ENCODE peak calls at places on chromosomes 13 and 19, in six cellular contexts. W is effector memory CD4-positive, alpha-beta T cell; Y is right atrium auricular region; D is cardiac muscle cell; K is uterus; O is body of pancreas. L is an unnamed sample.

GRCh38 chr19:789473-790052 is 7.7 kb upstream of the PTBP1 start:
- DNase-seq in K (no peak), D (peak; percentile 54), Y (no peak), O (no peak), W (no peak), L (no peak)

GRCh38 chr13:65330691-65331090 is 1899.4 kb downstream of the PCDH9 start:
- DNase-seq in K (no peak), O (no peak), Y (no peak), W (no peak), D (no peak), L (no peak)

GRCh38 chr13:27012482-27013197 is 159.0 kb downstream of the USP12 start:
- DNase-seq in W (no peak), O (no peak), Y (no peak), K (no peak), D (no peak), L (no peak)

GRCh38 chr13:63449549-63449948 is 2033.9 kb upstream of the PCDH20 start:
- DNase-seq in O (no peak), W (no peak), D (no peak), Y (no peak), K (no peak), L (no peak)

GRCh38 chr19:32599736-32600157 is 18.8 kb downstream of the PDCD5 start:
- DNase-seq in O (peak; percentile 21), W (peak; percentile 32), K (no peak), D (peak; percentile 63), Y (no peak), L (peak; percentile 12)

GRCh38 chr19:40549007-40549708 is 27.5 kb upstream of the SHKBP1 start:
- DNase-seq in W (peak; percentile 60), Y (no peak), O (peak; percentile 62), D (peak; percentile 91), K (peak; percentile 52), L (peak; percentile 61)

GRCh38 chr19:48991823-48992570 is 1.1 kb downstream of the GYS1 start:
- DNase-seq in O (peak; percentile 75), W (no peak), K (peak; percentile 64), Y (peak; percentile 78), D (peak; percentile 69), L (no peak)

GRCh38 chr19:31392514-31392913 is 43.3 kb upstream of the TSHZ3 start:
- DNase-seq in D (no peak), K (no peak), O (no peak), Y (no peak), W (no peak), L (no peak)

GRCh38 chr13:20840590-20840989 is 62.0 kb downstream of the XPO4 start:
- DNase-seq in K (no peak), W (no peak), Y (no peak), O (no peak), D (peak; percentile 51), L (no peak)

GRCh38 chr13:97359181-97360057 is 74.5 kb upstream of the RAP2A start:
- DNase-seq in D (peak; percentile 77), K (peak; percentile 65), W (peak; percentile 19), O (peak; percentile 64), Y (peak; percentile 74), L (peak; percentile 62)

DNA sequence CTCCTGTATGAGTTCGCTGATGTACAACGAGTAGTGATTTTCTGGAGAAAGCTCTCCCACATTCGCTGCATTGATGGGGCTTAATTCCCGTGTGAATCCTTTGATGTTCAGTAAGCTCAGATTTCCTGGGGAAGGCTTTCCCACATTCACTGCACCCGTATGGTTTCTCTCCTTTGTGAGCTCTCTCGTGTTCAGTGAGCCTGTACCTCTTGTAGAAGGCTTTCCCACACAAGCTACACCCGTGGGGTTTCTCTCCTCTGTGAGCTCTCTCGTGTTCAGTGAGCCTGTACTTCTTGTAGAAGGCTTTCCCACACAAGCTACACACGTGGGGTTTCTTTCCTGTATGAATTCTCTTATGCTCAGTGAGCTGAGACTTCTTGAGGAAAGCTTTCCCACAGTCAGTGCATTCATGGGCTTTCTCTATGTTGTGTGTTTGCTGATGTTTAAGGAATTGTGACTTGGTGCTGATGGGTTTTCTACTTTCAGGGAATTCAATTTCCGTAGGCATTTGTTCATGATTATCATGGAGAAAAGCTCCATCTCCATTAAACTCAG is 3.5 kb upstream of the ZNF577 start:
- DNase-seq in D (no peak), K (no peak), W (no peak), Y (no peak), O (no peak), L (no peak)
- H3K36me3 ChIP-seq in D (peaks cover 69% of the 10 kb centered on the region), K (no peaks in the 10 kb centered on the region), W (peaks cover 59% of the 10 kb centered on the region), Y (peaks cover 79% of the 10 kb centered on the region), O (peaks cover 54% of the 10 kb centered on the region), L (peaks cover 57% of the 10 kb centered on the region)

DNA sequence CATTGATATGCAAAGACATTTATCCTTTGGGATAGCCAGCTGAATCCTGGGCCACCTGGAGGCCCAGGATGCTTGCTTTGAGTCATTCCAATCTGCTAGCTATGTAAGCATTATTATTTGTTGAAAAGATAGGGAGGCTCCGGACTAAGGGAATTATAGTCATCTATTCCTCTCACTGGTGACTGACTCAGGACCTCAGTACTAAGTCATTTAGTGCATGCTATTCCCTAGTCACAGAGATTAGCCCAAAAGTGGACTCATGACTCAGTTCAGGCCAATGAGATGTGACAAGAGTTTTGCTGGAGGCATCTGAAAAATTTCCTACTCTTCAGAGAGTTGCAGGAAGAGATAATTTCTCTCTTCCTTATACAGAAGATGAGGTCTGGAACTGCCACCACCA is 67.9 kb upstream of the ITM2B start:
- DNase-seq in Y (no peak), K (no peak), W (no peak), D (no peak), O (no peak), L (no peak)
- H3K4me1 ChIP-seq in Y (no peaks in the 10 kb centered on the region), K (no peaks in the 10 kb centered on the region), W (no peaks in the 10 kb centered on the region), D (no peaks in the 10 kb centered on the region), O (no peaks in the 10 kb centered on the region), L (no peaks in the 10 kb centered on the region)

GRCh38 chr13:75763511-75763910 is 127.4 kb downstream of the LMO7 start:
- DNase-seq in Y (no peak), O (no peak), K (no peak), W (no peak), D (no peak), L (no peak)

GRCh38 chr13:75762967-75763366 is 126.8 kb downstream of the LMO7 start:
- DNase-seq in Y (no peak), O (no peak), K (no peak), D (no peak), W (no peak), L (no peak)

GRCh38 chr13:75760182-75760981 is 124.3 kb downstream of the LMO7 start:
- DNase-seq in W (no peak), O (peak; percentile 89), K (no peak), D (peak; percentile 40), Y (no peak), L (peak; percentile 43)

GRCh38 chr13:75761373-75761772 is 125.2 kb downstream of the LMO7 start:
- DNase-seq in Y (no peak), O (no peak), W (no peak), K (no peak), D (no peak), L (no peak)

GRCh38 chr13:75762066-75762937 is 126.2 kb downstream of the LMO7 start:
- DNase-seq in K (no peak), W (no peak), O (peak; percentile 35), Y (no peak), D (no peak), L (peak; percentile 39)
- H3K4me3 ChIP-seq in K (peak overlapping the region; percentile 26), W (peak overlapping the region; percentile 30), O (no peak overlapping the region), Y (peak overlapping the region; percentile 33), D (no peak overlapping the region), L (peak overlapping the region; percentile 48)

DNA sequence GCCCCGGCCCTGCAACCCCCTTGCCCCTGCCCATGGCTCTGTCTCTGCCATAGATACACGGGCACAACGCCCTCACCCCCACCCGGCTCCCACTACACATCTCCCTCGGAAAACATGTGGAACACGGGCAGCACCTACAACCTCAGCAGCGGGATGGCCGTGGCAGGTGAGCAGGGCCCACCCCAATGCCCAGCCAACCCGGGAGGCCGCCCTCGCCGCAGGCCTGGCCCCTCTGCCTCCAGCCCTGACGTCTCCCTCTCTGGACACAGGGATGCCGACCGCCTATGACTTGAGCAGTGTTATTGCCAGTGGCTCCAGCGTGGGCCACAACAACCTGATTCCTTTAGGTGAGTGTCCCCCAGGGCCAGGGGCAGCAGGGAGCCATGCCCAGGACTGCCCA is 7.7 kb downstream of the YIPF2 start:
- DNase-seq in Y (no peak), W (no peak), D (no peak), K (no peak), O (no peak), L (no peak)
- H3K36me3 ChIP-seq in Y (peaks cover 52% of the 10 kb centered on the region), W (peaks cover 36% of the 10 kb centered on the region), D (peaks cover 27% of the 10 kb centered on the region), K (no peaks in the 10 kb centered on the region), O (no peaks in the 10 kb centered on the region), L (no peaks in the 10 kb centered on the region)

GRCh38 chr19:2326699-2327360 is 1.6 kb downstream of the LSM7 start:
- DNase-seq in D (no peak), K (no peak), W (no peak), O (no peak), Y (no peak), L (no peak)

GRCh38 chr19:2321565-2322283 is 6.7 kb downstream of the LSM7 start:
- DNase-seq in W (no peak), D (no peak), O (no peak), K (no peak), Y (no peak), L (no peak)

GRCh38 chr19:2323707-2324106 is 4.7 kb downstream of the LSM7 start:
- DNase-seq in K (no peak), W (no peak), O (no peak), D (no peak), Y (no peak), L (no peak)

GRCh38 chr19:2325261-2326046 is 2.9 kb downstream of the LSM7 start:
- DNase-seq in D (no peak), W (no peak), O (no peak), K (no peak), Y (no peak), L (no peak)

GRCh38 chr19:2324220-2324948 is 4.0 kb downstream of the LSM7 start:
- DNase-seq in Y (no peak), O (no peak), D (no peak), K (no peak), W (no peak), L (no peak)
- H3K4me1 ChIP-seq in Y (no peaks in the 10 kb centered on the region), O (peaks cover 21% of the 10 kb centered on the region), D (peaks cover 8% of the 10 kb centered on the region), K (no peaks in the 10 kb centered on the region), W (peaks cover 14% of the 10 kb centered on the region), L (peaks cover 20% of the 10 kb centered on the region)

GRCh38 chr13:114128348-114128623 is 4.1 kb downstream of the RASA3 start:
- DNase-seq in W (no peak), D (no peak), Y (no peak), K (no peak), O (no peak), L (no peak)
- H3K4me3 ChIP-seq in W (peak overlapping the region; percentile 99), D (no peak overlapping the region), Y (peak overlapping the region; percentile 22), K (no peak overlapping the region), O (no peak overlapping the region), L (peak overlapping the region; percentile 89)

GRCh38 chr13:111288276-111288675 is 32.2 kb upstream of the TEX29 start:
- DNase-seq in K (no peak), O (no peak), W (no peak), D (no peak), Y (no peak), L (no peak)

GRCh38 chr13:111286162-111286561 is 34.3 kb upstream of the TEX29 start:
- DNase-seq in K (no peak), D (no peak), Y (no peak), O (no peak), W (no peak), L (no peak)

GRCh38 chr13:111291908-111292307 is 28.5 kb upstream of the TEX29 start:
- DNase-seq in D (no peak), W (no peak), Y (no peak), K (no peak), O (no peak), L (no peak)

GRCh38 chr13:111287201-111287600 is 33.2 kb upstream of the TEX29 start:
- DNase-seq in D (no peak), O (no peak), Y (no peak), K (no peak), W (no peak), L (no peak)

GRCh38 chr13:111289251-111289650 is 31.2 kb upstream of the TEX29 start:
- DNase-seq in Y (no peak), D (no peak), O (no peak), W (no peak), K (no peak), L (no peak)
- H3K36me3 ChIP-seq in Y (peaks cover 89% of the 10 kb centered on the region), D (peaks cover 31% of the 10 kb centered on the region), O (no peaks in the 10 kb centered on the region), W (peaks cover 58% of the 10 kb centered on the region), K (no peaks in the 10 kb centered on the region), L (peaks cover 30% of the 10 kb centered on the region)

L was measured in CD8-positive, alpha-beta memory T cell.